ENCODE peak calls at places on chromosomes 12 and 14, in six cellular contexts. A is upper lobe of right lung; O is A549; B is tibial nerve; Y is osteoblast; E is CD8-positive, alpha-beta T cell. G is an unnamed sample.
A peak's percentile ranks its signal among the peaks of the same experiment; 100 is the strongest.

GRCh38 chr12:124679533-124680371 is 112.3 kb upstream of the NCOR2 start:
- DNase-seq in A (no peak), O (no peak), B (peak; percentile 71), Y (peak; percentile 87), E (no peak), G (no peak)

GRCh38 chr14:50520947-50521815 is 11.2 kb downstream of the MAP4K5 start:
- DNase-seq in A (no peak), O (peak; percentile 66), B (no peak), Y (peak; percentile 82), E (no peak), G (no peak)

GRCh38 chr14:21974741-21975140 is 301.1 kb upstream of the OR4E1 start:
- DNase-seq in A (no peak), O (no peak), B (no peak), Y (no peak), E (no peak), G (no peak)

GRCh38 chr14:102796661-102797190 is 19.5 kb downstream of the TRAF3 start:
- DNase-seq in A (no peak), O (no peak), B (no peak), Y (no peak), E (no peak), G (no peak)

GRCh38 chr12:131793623-131794022 is 34.6 kb upstream of the MMP17 start:
- DNase-seq in A (no peak), O (no peak), B (no peak), Y (no peak), E (no peak), G (no peak)

GRCh38 chr12:103799504-103800251 is 41.4 kb downstream of the NT5DC3 start:
- DNase-seq in A (no peak), O (peak; percentile 70), B (no peak), Y (no peak), E (no peak), G (no peak)

GRCh38 chr12:51941669-51942455 is 9.6 kb upstream of the ACVR1B start:
- DNase-seq in A (no peak), O (no peak), B (no peak), Y (no peak), E (no peak), G (no peak)

GRCh38 chr12:65248656-65249633 is 29.5 kb upstream of the MSRB3 start:
- DNase-seq in A (no peak), O (no peak), B (no peak), Y (no peak), E (no peak), G (no peak)

GRCh38 chr12:75480469-75480949 is at the start of gene GLIPR1:
- DNase-seq in A (peak; percentile 76), O (peak; percentile 86), B (peak; percentile 47), Y (peak; percentile 70), E (peak; percentile 55), G (peak; percentile 67)

GRCh38 chr12:105164068-105164467 is 56.5 kb downstream of the WASHC4 start:
- DNase-seq in A (no peak), O (no peak), B (no peak), Y (no peak), E (no peak), G (no peak)

GRCh38 chr12:121252712-121253345 is 42.9 kb downstream of the P2RX4 start:
- DNase-seq in A (no peak), O (peak; percentile 35), B (no peak), Y (no peak), E (no peak), G (no peak)

GRCh38 chr12:122803937-122804336 is 29.6 kb downstream of the CCDC62 start:
- DNase-seq in A (no peak), O (no peak), B (no peak), Y (no peak), E (no peak), G (no peak)

GRCh38 chr14:65035049-65035448 is 48.4 kb downstream of the FNTB start:
- DNase-seq in A (peak; percentile 68), O (no peak), B (peak; percentile 56), Y (no peak), E (no peak), G (no peak)

GRCh38 chr14:101380512-101380911 is 180.8 kb upstream of the DIO3 start:
- DNase-seq in A (no peak), O (no peak), B (no peak), Y (no peak), E (no peak), G (no peak)

GRCh38 chr12:24496755-24497154 is 452.1 kb downstream of the BCAT1 start:
- DNase-seq in A (no peak), O (no peak), B (no peak), Y (no peak), E (no peak), G (no peak)

GRCh38 chr12:53052419-53053222 is 2.8 kb downstream of the TNS2 start:
- DNase-seq in A (peak; percentile 92), O (peak; percentile 77), B (peak; percentile 91), Y (peak; percentile 95), E (no peak), G (peak; percentile 76)

GRCh38 chr14:100914597-100915021 is 11.1 kb upstream of the RTL1 start:
- DNase-seq in A (no peak), O (no peak), B (no peak), Y (no peak), E (no peak), G (no peak)

GRCh38 chr12:6280053-6280469 is 30.4 kb upstream of the PLEKHG6 start:
- DNase-seq in A (peak; percentile 79), O (peak; percentile 87), B (no peak), Y (peak; percentile 98), E (no peak), G (peak; percentile 85)

GRCh38 chr14:36258241-36258640 is 62.2 kb downstream of the MBIP start:
- DNase-seq in A (no peak), O (no peak), B (no peak), Y (no peak), E (no peak), G (no peak)

GRCh38 chr14:63727231-63727735 is 582 bp downstream of the SGPP1 start:
- DNase-seq in A (peak; percentile 77), O (peak; percentile 49), B (peak; percentile 17), Y (peak; percentile 95), E (peak; percentile 9), G (peak; percentile 76)

GRCh38 chr12:49950310-49951251 is at the start of gene AQP2:
- DNase-seq in A (peak; percentile 57), O (no peak), B (no peak), Y (peak; percentile 73), E (no peak), G (peak; percentile 31)

GRCh38 chr12:79834712-79835376 is 100.1 kb downstream of the PPP1R12A start:
- DNase-seq in A (no peak), O (no peak), B (no peak), Y (peak; percentile 10), E (no peak), G (no peak)

GRCh38 chr14:99689266-99690236 is 5.5 kb downstream of the CYP46A1 start:
- DNase-seq in A (no peak), O (no peak), B (no peak), Y (no peak), E (no peak), G (no peak)

GRCh38 chr14:93825235-93825553 is 36.9 kb upstream of the PRIMA1 start:
- DNase-seq in A (no peak), O (no peak), B (no peak), Y (no peak), E (no peak), G (no peak)
- H3K4me3 ChIP-seq in A (no peak overlapping the region), O (no peak overlapping the region), B (no peak overlapping the region), Y (no peak overlapping the region), E (no peak overlapping the region), G (no peak overlapping the region)

GRCh38 chr12:119204716-119205285 is 26.1 kb downstream of the HSPB8 start:
- DNase-seq in A (no peak), O (no peak), B (no peak), Y (no peak), E (no peak), G (no peak)

GRCh38 chr12:119207161-119207560 is 28.4 kb downstream of the HSPB8 start:
- DNase-seq in A (no peak), O (no peak), B (no peak), Y (no peak), E (no peak), G (no peak)

GRCh38 chr12:119204137-119204536 is 25.4 kb downstream of the HSPB8 start:
- DNase-seq in A (no peak), O (no peak), B (no peak), Y (no peak), E (no peak), G (no peak)

GRCh38 chr12:119208626-119209061 is 29.9 kb downstream of the HSPB8 start:
- DNase-seq in A (no peak), O (peak; percentile 74), B (peak; percentile 45), Y (no peak), E (no peak), G (no peak)

DNA sequence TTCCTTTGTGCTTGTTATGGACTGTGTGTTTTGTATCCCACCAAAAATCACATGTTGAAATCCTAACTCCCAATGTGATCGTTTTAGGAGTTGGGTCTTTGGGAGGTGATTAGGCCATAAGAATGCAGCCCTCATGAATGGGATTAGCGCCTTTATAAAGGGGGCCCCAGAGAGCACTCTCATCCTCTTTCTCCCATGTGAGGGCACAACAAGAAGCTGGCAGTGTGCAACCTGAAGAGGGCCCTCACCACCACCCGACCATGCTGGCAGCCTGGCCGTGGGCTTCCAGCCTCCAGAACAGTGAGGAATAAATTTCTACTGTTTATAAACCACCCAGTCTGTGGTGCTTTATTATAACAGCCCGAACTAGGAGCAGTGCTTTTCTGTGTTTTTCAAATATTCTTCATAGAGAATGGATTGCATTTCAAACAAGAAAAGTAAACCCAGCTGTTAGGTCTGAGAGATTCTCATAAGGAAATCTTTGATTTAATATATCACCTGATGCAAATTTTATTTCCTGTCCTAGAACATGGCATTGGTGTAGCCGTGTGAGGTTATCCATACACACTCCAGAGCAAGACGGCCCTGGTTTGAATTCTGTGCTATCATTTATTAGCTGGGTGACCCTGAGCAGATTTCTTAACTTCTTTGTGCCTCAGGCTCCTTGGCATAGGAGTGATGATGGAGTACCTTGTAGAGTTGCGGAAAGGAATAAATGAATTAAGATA is 27.8 kb downstream of the HSPB8 start:
- DNase-seq in A (no peak), O (no peak), B (no peak), Y (no peak), E (no peak), G (no peak)
- TF ChIP-seq CTCF in A (no peak), O (no peak), B (no peak), Y (no peak), E (no peak), G (no peak)

DNA sequence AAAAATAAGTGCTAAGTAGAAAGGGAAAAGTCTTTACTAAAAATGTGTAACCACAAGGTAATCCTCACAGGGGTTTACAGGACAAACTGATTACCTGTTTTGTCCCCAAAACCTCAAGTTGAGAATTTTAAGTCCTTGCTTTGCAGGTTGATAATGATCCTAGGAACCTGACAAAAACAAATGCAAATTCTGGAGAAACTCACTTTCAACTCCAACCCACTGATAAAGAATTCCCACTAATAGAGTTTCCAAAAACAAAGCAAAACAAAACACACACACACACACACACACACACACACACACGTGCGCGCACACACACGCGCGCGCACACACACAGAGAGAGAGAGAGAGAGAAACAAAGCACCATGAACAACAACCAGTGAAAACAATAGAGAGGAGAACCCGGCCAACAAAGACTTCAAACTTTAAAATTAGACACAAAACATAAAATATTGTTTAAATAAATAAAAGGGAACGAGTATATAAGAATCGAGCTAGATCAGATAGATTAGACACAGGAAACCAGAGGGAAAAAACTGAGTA is 187.0 kb upstream of the FOXN3 start:
- DNase-seq in A (no peak), O (no peak), B (no peak), Y (peak; percentile 62), E (no peak), G (no peak)
- H3K9me3 ChIP-seq in A (peaks cover 1% of the 10 kb centered on the region), O (peaks cover 27% of the 10 kb centered on the region), B (peaks cover 12% of the 10 kb centered on the region), Y (peaks cover 3% of the 10 kb centered on the region), E (peaks cover 8% of the 10 kb centered on the region), G (peaks cover 10% of the 10 kb centered on the region)

GRCh38 chr12:99154264-99154982 is 493.1 kb upstream of the GARIN6 start:
- DNase-seq in A (no peak), O (no peak), B (no peak), Y (no peak), E (no peak), G (no peak)
- H3K4me3 ChIP-seq in A (no peak overlapping the region), O (no peak overlapping the region), B (no peak overlapping the region), Y (no peak overlapping the region), E (no peak overlapping the region), G (no peak overlapping the region)

G was measured in RWPE2.